ENCODE peak calls at places on chromosomes 6 and 20, in nine cellular contexts. One of them, this sample, is unnamed.

GRCh38 chr6:4575724-4576123 is 200.5 kb upstream of the CDYL start:
- DNase-seq in effector memory CD8-positive, alpha-beta T cell: no peak
- DNase-seq in ACHN: no peak
- DNase-seq in SJSA1: no peak
- DNase-seq in AG04450: no peak
- DNase-seq in OCI-LY7: no peak
- DNase-seq in stimulated activated CD4-positive, alpha-beta T cell treated with anti-CD3 and anti-CD28 coated beads, Interleukin-15, amount 100 ng/mL, for 24 hours: no peak
- DNase-seq in gastrocnemius medialis: no peak
- DNase-seq in RPMI8226: no peak
- DNase-seq in this sample: no peak

GRCh38 chr6:48074368-48074767 is 36.6 kb downstream of the PTCHD4 start:
- DNase-seq in effector memory CD8-positive, alpha-beta T cell: no peak
- DNase-seq in ACHN: no peak
- DNase-seq in SJSA1: no peak
- DNase-seq in AG04450: no peak
- DNase-seq in OCI-LY7: no peak
- DNase-seq in stimulated activated CD4-positive, alpha-beta T cell treated with anti-CD3 and anti-CD28 coated beads, Interleukin-15, amount 100 ng/mL, for 24 hours: no peak
- DNase-seq in gastrocnemius medialis: no peak
- DNase-seq in RPMI8226: no peak
- DNase-seq in this sample: no peak

GRCh38 chr6:52489881-52490280 is 69.7 kb downstream of the EFHC1 start:
- DNase-seq in effector memory CD8-positive, alpha-beta T cell: no peak
- DNase-seq in ACHN: no peak
- DNase-seq in SJSA1: no peak
- DNase-seq in AG04450: no peak
- DNase-seq in OCI-LY7: no peak
- DNase-seq in stimulated activated CD4-positive, alpha-beta T cell treated with anti-CD3 and anti-CD28 coated beads, Interleukin-15, amount 100 ng/mL, for 24 hours: no peak
- DNase-seq in gastrocnemius medialis: no peak
- DNase-seq in RPMI8226: no peak
- DNase-seq in this sample: no peak

GRCh38 chr6:136076496-136076895 is 173.6 kb downstream of the MTFR2 start:
- DNase-seq in effector memory CD8-positive, alpha-beta T cell: no peak
- DNase-seq in ACHN: no peak
- DNase-seq in SJSA1: no peak
- DNase-seq in AG04450: no peak
- DNase-seq in OCI-LY7: no peak
- DNase-seq in stimulated activated CD4-positive, alpha-beta T cell treated with anti-CD3 and anti-CD28 coated beads, Interleukin-15, amount 100 ng/mL, for 24 hours: no peak
- DNase-seq in gastrocnemius medialis: no peak
- DNase-seq in RPMI8226: no peak
- DNase-seq in this sample: no peak

GRCh38 chr6:142907017-142907470 is 37.9 kb downstream of the HIVEP2 start:
- DNase-seq in effector memory CD8-positive, alpha-beta T cell: no peak
- DNase-seq in ACHN: no peak
- DNase-seq in SJSA1: no peak
- DNase-seq in AG04450: no peak
- DNase-seq in OCI-LY7: peak; percentile 33
- DNase-seq in stimulated activated CD4-positive, alpha-beta T cell treated with anti-CD3 and anti-CD28 coated beads, Interleukin-15, amount 100 ng/mL, for 24 hours: no peak
- DNase-seq in gastrocnemius medialis: peak; percentile 57
- DNase-seq in RPMI8226: no peak
- DNase-seq in this sample: no peak

GRCh38 chr20:32482251-32483220 is 102.6 kb downstream of the NOL4L start:
- DNase-seq in effector memory CD8-positive, alpha-beta T cell: peak; percentile 24
- DNase-seq in ACHN: peak; percentile 30
- DNase-seq in SJSA1: no peak
- DNase-seq in AG04450: no peak
- DNase-seq in OCI-LY7: no peak
- DNase-seq in stimulated activated CD4-positive, alpha-beta T cell treated with anti-CD3 and anti-CD28 coated beads, Interleukin-15, amount 100 ng/mL, for 24 hours: peak; percentile 57
- DNase-seq in gastrocnemius medialis: no peak
- DNase-seq in RPMI8226: peak; percentile 41
- DNase-seq in this sample: no peak

GRCh38 chr6:10315034-10315433 is 99.8 kb downstream of the TFAP2A start:
- DNase-seq in effector memory CD8-positive, alpha-beta T cell: no peak
- DNase-seq in ACHN: no peak
- DNase-seq in SJSA1: no peak
- DNase-seq in AG04450: no peak
- DNase-seq in OCI-LY7: no peak
- DNase-seq in stimulated activated CD4-positive, alpha-beta T cell treated with anti-CD3 and anti-CD28 coated beads, Interleukin-15, amount 100 ng/mL, for 24 hours: no peak
- DNase-seq in gastrocnemius medialis: no peak
- DNase-seq in RPMI8226: no peak
- DNase-seq in this sample: no peak

GRCh38 chr20:10433014-10433622 is 904 bp downstream of the MKKS start:
- DNase-seq in effector memory CD8-positive, alpha-beta T cell: no peak
- DNase-seq in ACHN: peak; percentile 20
- DNase-seq in SJSA1: no peak
- DNase-seq in AG04450: no peak
- DNase-seq in OCI-LY7: no peak
- DNase-seq in stimulated activated CD4-positive, alpha-beta T cell treated with anti-CD3 and anti-CD28 coated beads, Interleukin-15, amount 100 ng/mL, for 24 hours: no peak
- DNase-seq in gastrocnemius medialis: no peak
- DNase-seq in RPMI8226: no peak
- DNase-seq in this sample: no peak

GRCh38 chr20:35306931-35307517 is 14.8 kb upstream of the FAM83C start:
- DNase-seq in effector memory CD8-positive, alpha-beta T cell: no peak
- DNase-seq in ACHN: peak; percentile 88
- DNase-seq in SJSA1: peak; percentile 71
- DNase-seq in AG04450: no peak
- DNase-seq in OCI-LY7: peak; percentile 39
- DNase-seq in stimulated activated CD4-positive, alpha-beta T cell treated with anti-CD3 and anti-CD28 coated beads, Interleukin-15, amount 100 ng/mL, for 24 hours: peak; percentile 48
- DNase-seq in gastrocnemius medialis: peak; percentile 87
- DNase-seq in RPMI8226: peak; percentile 50
- DNase-seq in this sample: peak; percentile 84

GRCh38 chr6:30151580-30151979 is 9.4 kb downstream of the TRIM10 start:
- DNase-seq in effector memory CD8-positive, alpha-beta T cell: no peak
- DNase-seq in ACHN: no peak
- DNase-seq in SJSA1: no peak
- DNase-seq in AG04450: no peak
- DNase-seq in OCI-LY7: no peak
- DNase-seq in stimulated activated CD4-positive, alpha-beta T cell treated with anti-CD3 and anti-CD28 coated beads, Interleukin-15, amount 100 ng/mL, for 24 hours: no peak
- DNase-seq in gastrocnemius medialis: no peak
- DNase-seq in RPMI8226: no peak
- DNase-seq in this sample: no peak

GRCh38 chr6:33585403-33586107 is 5.5 kb upstream of the BAK1 start:
- DNase-seq in effector memory CD8-positive, alpha-beta T cell: peak; percentile 85
- DNase-seq in ACHN: peak; percentile 67
- DNase-seq in SJSA1: peak; percentile 77
- DNase-seq in AG04450: no peak
- DNase-seq in OCI-LY7: peak; percentile 93
- DNase-seq in stimulated activated CD4-positive, alpha-beta T cell treated with anti-CD3 and anti-CD28 coated beads, Interleukin-15, amount 100 ng/mL, for 24 hours: peak; percentile 93
- DNase-seq in gastrocnemius medialis: peak; percentile 80
- DNase-seq in RPMI8226: peak; percentile 83
- DNase-seq in this sample: peak; percentile 90

GRCh38 chr6:71537717-71538116 is 249.1 kb downstream of the OGFRL1 start:
- DNase-seq in effector memory CD8-positive, alpha-beta T cell: no peak
- DNase-seq in ACHN: no peak
- DNase-seq in SJSA1: no peak
- DNase-seq in AG04450: no peak
- DNase-seq in OCI-LY7: no peak
- DNase-seq in stimulated activated CD4-positive, alpha-beta T cell treated with anti-CD3 and anti-CD28 coated beads, Interleukin-15, amount 100 ng/mL, for 24 hours: no peak
- DNase-seq in gastrocnemius medialis: no peak
- DNase-seq in RPMI8226: no peak
- DNase-seq in this sample: no peak

GRCh38 chr20:37938181-37938775 is 35.4 kb downstream of the VSTM2L start:
- DNase-seq in effector memory CD8-positive, alpha-beta T cell: no peak
- DNase-seq in ACHN: no peak
- DNase-seq in SJSA1: no peak
- DNase-seq in AG04450: no peak
- DNase-seq in OCI-LY7: no peak
- DNase-seq in stimulated activated CD4-positive, alpha-beta T cell treated with anti-CD3 and anti-CD28 coated beads, Interleukin-15, amount 100 ng/mL, for 24 hours: no peak
- DNase-seq in gastrocnemius medialis: no peak
- DNase-seq in RPMI8226: no peak
- DNase-seq in this sample: no peak

GRCh38 chr20:8447262-8448120 is 315.4 kb downstream of the PLCB1 start:
- DNase-seq in effector memory CD8-positive, alpha-beta T cell: no peak
- DNase-seq in ACHN: no peak
- DNase-seq in SJSA1: no peak
- DNase-seq in AG04450: no peak
- DNase-seq in OCI-LY7: no peak
- DNase-seq in stimulated activated CD4-positive, alpha-beta T cell treated with anti-CD3 and anti-CD28 coated beads, Interleukin-15, amount 100 ng/mL, for 24 hours: no peak
- DNase-seq in gastrocnemius medialis: no peak
- DNase-seq in RPMI8226: no peak
- DNase-seq in this sample: no peak

GRCh38 chr6:47587503-47587902 is 109.9 kb downstream of the CD2AP start:
- DNase-seq in effector memory CD8-positive, alpha-beta T cell: no peak
- DNase-seq in ACHN: no peak
- DNase-seq in SJSA1: peak; percentile 4
- DNase-seq in AG04450: peak; percentile 1
- DNase-seq in OCI-LY7: no peak
- DNase-seq in stimulated activated CD4-positive, alpha-beta T cell treated with anti-CD3 and anti-CD28 coated beads, Interleukin-15, amount 100 ng/mL, for 24 hours: no peak
- DNase-seq in gastrocnemius medialis: no peak
- DNase-seq in RPMI8226: no peak
- DNase-seq in this sample: no peak

GRCh38 chr20:19070036-19070435 is 142.4 kb upstream of the SLC24A3 start:
- DNase-seq in effector memory CD8-positive, alpha-beta T cell: no peak
- DNase-seq in ACHN: no peak
- DNase-seq in SJSA1: no peak
- DNase-seq in AG04450: no peak
- DNase-seq in OCI-LY7: no peak
- DNase-seq in stimulated activated CD4-positive, alpha-beta T cell treated with anti-CD3 and anti-CD28 coated beads, Interleukin-15, amount 100 ng/mL, for 24 hours: no peak
- DNase-seq in gastrocnemius medialis: no peak
- DNase-seq in RPMI8226: no peak
- DNase-seq in this sample: no peak

GRCh38 chr6:104784884-104785283 is 74.8 kb downstream of the HACE1 start:
- DNase-seq in effector memory CD8-positive, alpha-beta T cell: no peak
- DNase-seq in ACHN: no peak
- DNase-seq in SJSA1: peak; percentile 20
- DNase-seq in AG04450: no peak
- DNase-seq in OCI-LY7: no peak
- DNase-seq in stimulated activated CD4-positive, alpha-beta T cell treated with anti-CD3 and anti-CD28 coated beads, Interleukin-15, amount 100 ng/mL, for 24 hours: no peak
- DNase-seq in gastrocnemius medialis: no peak
- DNase-seq in RPMI8226: no peak
- DNase-seq in this sample: no peak

GRCh38 chr20:20802328-20802727 is 89.9 kb upstream of the RALGAPA2 start:
- DNase-seq in effector memory CD8-positive, alpha-beta T cell: no peak
- DNase-seq in ACHN: no peak
- DNase-seq in SJSA1: no peak
- DNase-seq in AG04450: no peak
- DNase-seq in OCI-LY7: no peak
- DNase-seq in stimulated activated CD4-positive, alpha-beta T cell treated with anti-CD3 and anti-CD28 coated beads, Interleukin-15, amount 100 ng/mL, for 24 hours: no peak
- DNase-seq in gastrocnemius medialis: no peak
- DNase-seq in RPMI8226: no peak
- DNase-seq in this sample: no peak

GRCh38 chr6:163132050-163132750 is 282.3 kb upstream of the QKI start:
- DNase-seq in effector memory CD8-positive, alpha-beta T cell: no peak
- DNase-seq in ACHN: no peak
- DNase-seq in SJSA1: no peak
- DNase-seq in AG04450: no peak
- DNase-seq in OCI-LY7: no peak
- DNase-seq in stimulated activated CD4-positive, alpha-beta T cell treated with anti-CD3 and anti-CD28 coated beads, Interleukin-15, amount 100 ng/mL, for 24 hours: no peak
- DNase-seq in gastrocnemius medialis: no peak
- DNase-seq in RPMI8226: no peak
- DNase-seq in this sample: no peak

GRCh38 chr20:44349349-44349748 is 6.2 kb upstream of the HNF4A start:
- DNase-seq in effector memory CD8-positive, alpha-beta T cell: no peak
- DNase-seq in ACHN: no peak
- DNase-seq in SJSA1: no peak
- DNase-seq in AG04450: no peak
- DNase-seq in OCI-LY7: no peak
- DNase-seq in stimulated activated CD4-positive, alpha-beta T cell treated with anti-CD3 and anti-CD28 coated beads, Interleukin-15, amount 100 ng/mL, for 24 hours: no peak
- DNase-seq in gastrocnemius medialis: no peak
- DNase-seq in RPMI8226: no peak
- DNase-seq in this sample: no peak

GRCh38 chr6:73262701-73263569 is at the start of gene KHDC1:
- DNase-seq in effector memory CD8-positive, alpha-beta T cell: peak; percentile 35
- DNase-seq in ACHN: peak; percentile 52
- DNase-seq in SJSA1: peak; percentile 62
- DNase-seq in AG04450: peak; percentile 7
- DNase-seq in OCI-LY7: peak; percentile 86
- DNase-seq in stimulated activated CD4-positive, alpha-beta T cell treated with anti-CD3 and anti-CD28 coated beads, Interleukin-15, amount 100 ng/mL, for 24 hours: peak; percentile 78
- DNase-seq in gastrocnemius medialis: peak; percentile 14
- DNase-seq in RPMI8226: peak; percentile 86
- DNase-seq in this sample: peak; percentile 71

GRCh38 chr6:36679043-36679821 is 718 bp downstream of the CDKN1A start:
- DNase-seq in effector memory CD8-positive, alpha-beta T cell: peak; percentile 18
- DNase-seq in ACHN: peak; percentile 35
- DNase-seq in SJSA1: peak; percentile 75
- DNase-seq in AG04450: no peak
- DNase-seq in OCI-LY7: no peak
- DNase-seq in stimulated activated CD4-positive, alpha-beta T cell treated with anti-CD3 and anti-CD28 coated beads, Interleukin-15, amount 100 ng/mL, for 24 hours: peak; percentile 44
- DNase-seq in gastrocnemius medialis: peak; percentile 94
- DNase-seq in RPMI8226: peak; percentile 57
- DNase-seq in this sample: peak; percentile 50

This sample was measured in G401.